ENCODE peak calls at places on chromosomes 12 and 14, in four cellular contexts. One of them, this sample, is unnamed. For H3K4me1, the result is how much of the 10 kb centered on the place peaks cover.

GRCh38 chr14:53215101-53215500 is 62.0 kb upstream of the DDHD1 start:
- DNase-seq in K562: no peak
- DNase-seq in GM12878: no peak
- DNase-seq in SK-N-SH: no peak
- DNase-seq in this sample: no peak

GRCh38 chr14:61474671-61475070 is 153.3 kb downstream of the PRKCH start:
- DNase-seq in K562: no peak
- DNase-seq in GM12878: no peak
- DNase-seq in SK-N-SH: no peak
- DNase-seq in this sample: no peak

GRCh38 chr12:6237830-6238229 is 37.6 kb downstream of the CD9 start:
- DNase-seq in K562: no peak
- DNase-seq in GM12878: no peak
- DNase-seq in SK-N-SH: no peak
- DNase-seq in this sample: no peak

GRCh38 chr14:105120056-105120455 is 48.5 kb downstream of the JAG2 start:
- DNase-seq in K562: no peak
- DNase-seq in GM12878: no peak
- DNase-seq in SK-N-SH: no peak
- DNase-seq in this sample: no peak

GRCh38 chr12:2813573-2814185 is 1.2 kb downstream of the ITFG2 start:
- DNase-seq in K562: peak
- DNase-seq in GM12878: no peak
- DNase-seq in SK-N-SH: peak
- DNase-seq in this sample: peak

GRCh38 chr12:105742567-105742874 is 396.2 kb downstream of the NUAK1 start:
- DNase-seq in K562: no peak
- DNase-seq in GM12878: no peak
- DNase-seq in SK-N-SH: no peak
- DNase-seq in this sample: no peak

GRCh38 chr12:52229836-52230343 is 3.2 kb upstream of the KRT7 start:
- DNase-seq in K562: no peak
- DNase-seq in GM12878: no peak
- DNase-seq in SK-N-SH: peak
- DNase-seq in this sample: no peak

GRCh38 chr12:79644274-79645234 is 46.2 kb downstream of the PAWR start:
- DNase-seq in K562: no peak
- DNase-seq in GM12878: no peak
- DNase-seq in SK-N-SH: no peak
- DNase-seq in this sample: peak

GRCh38 chr12:56521590-56522371 is at the start of gene RBMS2:
- DNase-seq in K562: peak
- DNase-seq in GM12878: no peak
- DNase-seq in SK-N-SH: peak
- DNase-seq in this sample: peak

GRCh38 chr12:42097971-42098370 is 46.7 kb downstream of the GXYLT1 start:
- DNase-seq in K562: no peak
- DNase-seq in GM12878: peak
- DNase-seq in SK-N-SH: no peak
- DNase-seq in this sample: no peak

GRCh38 chr12:16189849-16190248 is 87.6 kb downstream of the SLC15A5 start:
- DNase-seq in K562: no peak
- DNase-seq in GM12878: no peak
- DNase-seq in SK-N-SH: no peak
- DNase-seq in this sample: peak

GRCh38 chr14:57512221-57512620 is 18.6 kb upstream of the CCDC198 start:
- DNase-seq in K562: no peak
- DNase-seq in GM12878: no peak
- DNase-seq in SK-N-SH: no peak
- DNase-seq in this sample: no peak

GRCh38 chr14:34835312-34835711 is 39.8 kb downstream of the BAZ1A start:
- DNase-seq in K562: no peak
- DNase-seq in GM12878: no peak
- DNase-seq in SK-N-SH: no peak
- DNase-seq in this sample: no peak

GRCh38 chr14:61713724-61714437 is 18.6 kb downstream of the HIF1A start:
- DNase-seq in K562: no peak
- DNase-seq in GM12878: no peak
- DNase-seq in SK-N-SH: no peak
- DNase-seq in this sample: no peak

GRCh38 chr14:52150162-52150561 is 81.3 kb upstream of the NID2 start:
- DNase-seq in K562: no peak
- DNase-seq in GM12878: no peak
- DNase-seq in SK-N-SH: no peak
- DNase-seq in this sample: no peak

GRCh38 chr14:105805701-105806100 is 279.3 kb downstream of the TMEM121 start:
- DNase-seq in K562: no peak
- DNase-seq in GM12878: no peak
- DNase-seq in SK-N-SH: no peak
- DNase-seq in this sample: no peak

GRCh38 chr12:37546206-37546605 is 770.4 kb upstream of the ALG10B start:
- DNase-seq in K562: no peak
- DNase-seq in GM12878: no peak
- DNase-seq in SK-N-SH: no peak
- DNase-seq in this sample: no peak

GRCh38 chr14:96011131-96011530 is 28.0 kb upstream of the C14orf132 start:
- DNase-seq in K562: no peak
- DNase-seq in GM12878: no peak
- DNase-seq in SK-N-SH: no peak
- DNase-seq in this sample: no peak

GRCh38 chr12:45629292-45629691 is 100.2 kb upstream of the ARID2 start:
- DNase-seq in K562: no peak
- DNase-seq in GM12878: no peak
- DNase-seq in SK-N-SH: no peak
- DNase-seq in this sample: no peak

GRCh38 chr12:48489012-48489411 is 6.7 kb downstream of the C12orf54 start:
- DNase-seq in K562: no peak
- DNase-seq in GM12878: peak
- DNase-seq in SK-N-SH: no peak
- DNase-seq in this sample: no peak

GRCh38 chr12:49827351-49828099 is 688 bp downstream of the NCKAP5L start:
- DNase-seq in K562: peak
- DNase-seq in GM12878: no peak
- DNase-seq in SK-N-SH: peak
- DNase-seq in this sample: peak

GRCh38 chr12:96141216-96141944 is 52.8 kb upstream of the ELK3 start:
- DNase-seq in K562: no peak
- DNase-seq in GM12878: no peak
- DNase-seq in SK-N-SH: no peak
- DNase-seq in this sample: peak

GRCh38 chr12:88996389-88996788 is 355.9 kb downstream of the DUSP6 start:
- DNase-seq in K562: no peak
- DNase-seq in GM12878: no peak
- DNase-seq in SK-N-SH: no peak
- DNase-seq in this sample: no peak

GRCh38 chr12:14868916-14869315 is 16.7 kb downstream of the MGP start:
- DNase-seq in K562: no peak
- DNase-seq in GM12878: no peak
- DNase-seq in SK-N-SH: no peak
- DNase-seq in this sample: no peak

GRCh38 chr12:130405332-130405731 is 67.6 kb downstream of the PIWIL1 start:
- DNase-seq in K562: no peak
- DNase-seq in GM12878: no peak
- DNase-seq in SK-N-SH: no peak
- DNase-seq in this sample: no peak

GRCh38 chr12:117092886-117093285 is 6.3 kb downstream of the TESC start:
- DNase-seq in K562: no peak
- DNase-seq in GM12878: no peak
- DNase-seq in SK-N-SH: no peak
- DNase-seq in this sample: no peak

GRCh38 chr12:59370933-59371332 is 224.9 kb upstream of the SLC16A7 start:
- DNase-seq in K562: no peak
- DNase-seq in GM12878: no peak
- DNase-seq in SK-N-SH: no peak
- DNase-seq in this sample: no peak

GRCh38 chr14:22289570-22289969 is 299.5 kb downstream of the DAD1 start:
- DNase-seq in K562: no peak
- DNase-seq in GM12878: no peak
- DNase-seq in SK-N-SH: no peak
- DNase-seq in this sample: no peak

GRCh38 chr12:53623986-53624385 is 2.2 kb downstream of the ATF7 start:
- DNase-seq in K562: no peak
- DNase-seq in GM12878: no peak
- DNase-seq in SK-N-SH: no peak
- DNase-seq in this sample: peak

GRCh38 chr12:28512876-28513275 is 322.6 kb downstream of the CCDC91 start:
- DNase-seq in K562: no peak
- DNase-seq in GM12878: no peak
- DNase-seq in SK-N-SH: no peak
- DNase-seq in this sample: no peak

GRCh38 chr14:76761198-76761848 is at the start of gene VASH1:
- DNase-seq in K562: peak
- DNase-seq in GM12878: no peak
- DNase-seq in SK-N-SH: peak
- DNase-seq in this sample: no peak

GRCh38 chr14:91009501-91010152 is 50.8 kb downstream of the RPS6KA5 start:
- DNase-seq in K562: no peak
- DNase-seq in GM12878: peak
- DNase-seq in SK-N-SH: no peak
- DNase-seq in this sample: no peak

GRCh38 chr14:91008759-91009409 is 51.6 kb downstream of the RPS6KA5 start:
- DNase-seq in K562: no peak
- DNase-seq in GM12878: no peak
- DNase-seq in SK-N-SH: no peak
- DNase-seq in this sample: no peak

GRCh38 chr14:91010153-91010533 is 50.3 kb downstream of the RPS6KA5 start:
- DNase-seq in K562: peak
- DNase-seq in GM12878: no peak
- DNase-seq in SK-N-SH: no peak
- DNase-seq in this sample: no peak

GRCh38 chr14:91004987-91005386 is 55.5 kb downstream of the RPS6KA5 start:
- DNase-seq in K562: no peak
- DNase-seq in GM12878: no peak
- DNase-seq in SK-N-SH: no peak
- DNase-seq in this sample: no peak

GRCh38 chr14:91005716-91006115 is 54.7 kb downstream of the RPS6KA5 start:
- DNase-seq in K562: no peak
- DNase-seq in GM12878: no peak
- DNase-seq in SK-N-SH: no peak
- DNase-seq in this sample: no peak
- TF ChIP-seq NFIC in K562: no peak
- TF ChIP-seq NFIC in GM12878: no peak
- TF ChIP-seq NFIC in SK-N-SH: no peak
- TF ChIP-seq NFIC in this sample: no peak

GRCh38 chr14:24143511-24143910 is 2.1 kb upstream of the EMC9 start:
- DNase-seq in K562: no peak
- DNase-seq in GM12878: no peak
- DNase-seq in SK-N-SH: no peak
- DNase-seq in this sample: no peak
- H3K4me1 ChIP-seq in K562: under half
- H3K4me1 ChIP-seq in GM12878: under half
- H3K4me1 ChIP-seq in SK-N-SH: under half
- H3K4me1 ChIP-seq in this sample: half or more

GRCh38 chr12:18752280-18752920 is 14.5 kb downstream of the CAPZA3 start:
- DNase-seq in K562: peak
- DNase-seq in GM12878: no peak
- DNase-seq in SK-N-SH: no peak
- DNase-seq in this sample: no peak
- TF ChIP-seq NFIC in K562: no peak
- TF ChIP-seq NFIC in GM12878: no peak
- TF ChIP-seq NFIC in SK-N-SH: no peak
- TF ChIP-seq NFIC in this sample: no peak

DNA sequence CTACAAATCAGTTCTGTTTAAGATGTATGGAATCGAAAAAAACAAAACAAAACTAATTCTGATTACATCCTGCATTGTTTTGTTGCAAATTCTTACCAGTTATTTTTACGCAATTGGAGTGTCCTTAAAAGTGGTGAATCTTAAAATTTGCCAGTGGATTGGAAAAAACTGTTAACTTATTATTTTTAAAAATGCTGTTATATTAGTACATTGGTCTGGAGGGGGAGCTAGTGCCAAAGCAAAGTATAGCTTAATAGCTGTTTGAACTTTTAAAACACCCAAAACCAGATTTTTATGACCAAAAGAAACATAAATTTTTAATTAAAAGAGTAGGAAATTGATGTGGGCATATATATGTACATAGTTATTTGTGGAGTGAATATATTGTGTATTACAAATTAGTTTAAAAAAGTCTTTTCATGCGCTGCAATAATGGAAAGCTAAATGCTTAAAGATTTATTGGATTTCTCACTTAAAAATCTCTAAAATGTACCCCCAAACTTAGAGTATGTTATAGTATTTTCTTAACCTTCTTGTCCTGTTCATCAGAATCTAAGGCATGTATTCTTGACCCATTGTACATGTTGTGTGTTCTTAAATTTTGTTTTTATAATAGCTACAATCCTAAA is 2.5 kb downstream of the FUT8 start:
- DNase-seq in K562: no peak
- DNase-seq in GM12878: no peak
- DNase-seq in SK-N-SH: peak
- DNase-seq in this sample: peak
- H3K4me1 ChIP-seq in K562: under half
- H3K4me1 ChIP-seq in GM12878: under half
- H3K4me1 ChIP-seq in SK-N-SH: under half
- H3K4me1 ChIP-seq in this sample: under half